ENCODE peak calls at places on chromosomes 16 and 17, in nine cellular contexts. One of them, this sample, is unnamed.

GRCh38 chr17:30961213-30962188 is 9.3 kb upstream of the RNF135 start:
- DNase-seq in COR-L47: no peak
- DNase-seq in mammary epithelial cell: no peak
- DNase-seq in CD8-positive, alpha-beta T cell: no peak
- DNase-seq in aorta: peak; percentile 12
- DNase-seq in lower leg skin: peak; percentile 62
- DNase-seq in GM04503: peak; percentile 17
- DNase-seq in kidney: no peak
- DNase-seq in amygdala: no peak
- DNase-seq in this sample: no peak

GRCh38 chr17:40857535-40857934 is 9.5 kb downstream of the KRT12 start:
- DNase-seq in lower leg skin: no peak
- DNase-seq in COR-L47: no peak
- DNase-seq in amygdala: no peak
- DNase-seq in CD8-positive, alpha-beta T cell: no peak
- DNase-seq in GM04503: peak; percentile 49
- DNase-seq in mammary epithelial cell: no peak
- DNase-seq in kidney: no peak
- DNase-seq in aorta: no peak
- DNase-seq in this sample: no peak

GRCh38 chr16:2178321-2179106 is 17.9 kb downstream of the CASKIN1 start:
- DNase-seq in aorta: no peak
- DNase-seq in GM04503: no peak
- DNase-seq in kidney: no peak
- DNase-seq in lower leg skin: no peak
- DNase-seq in COR-L47: no peak
- DNase-seq in amygdala: no peak
- DNase-seq in mammary epithelial cell: no peak
- DNase-seq in CD8-positive, alpha-beta T cell: no peak
- DNase-seq in this sample: no peak

GRCh38 chr17:17361543-17362511 is 58.7 kb downstream of the NT5M start:
- DNase-seq in COR-L47: no peak
- DNase-seq in mammary epithelial cell: no peak
- DNase-seq in CD8-positive, alpha-beta T cell: no peak
- DNase-seq in aorta: peak; percentile 57
- DNase-seq in GM04503: no peak
- DNase-seq in amygdala: no peak
- DNase-seq in lower leg skin: peak; percentile 89
- DNase-seq in kidney: peak; percentile 37
- DNase-seq in this sample: no peak

GRCh38 chr17:30290696-30291570 is 811 bp downstream of the BLMH start:
- DNase-seq in COR-L47: peak; percentile 26
- DNase-seq in GM04503: no peak
- DNase-seq in amygdala: no peak
- DNase-seq in lower leg skin: peak; percentile 85
- DNase-seq in kidney: no peak
- DNase-seq in aorta: peak; percentile 81
- DNase-seq in mammary epithelial cell: peak; percentile 85
- DNase-seq in CD8-positive, alpha-beta T cell: no peak
- DNase-seq in this sample: peak; percentile 60

GRCh38 chr16:70730944-70731343 is 45.1 kb upstream of the MTSS2 start:
- DNase-seq in kidney: no peak
- DNase-seq in lower leg skin: no peak
- DNase-seq in CD8-positive, alpha-beta T cell: no peak
- DNase-seq in GM04503: no peak
- DNase-seq in amygdala: peak; percentile 32
- DNase-seq in COR-L47: no peak
- DNase-seq in mammary epithelial cell: no peak
- DNase-seq in aorta: no peak
- DNase-seq in this sample: peak; percentile 8

GRCh38 chr16:84739349-84740124 is 39.7 kb downstream of the USP10 start:
- DNase-seq in amygdala: no peak
- DNase-seq in mammary epithelial cell: peak; percentile 78
- DNase-seq in CD8-positive, alpha-beta T cell: no peak
- DNase-seq in kidney: no peak
- DNase-seq in COR-L47: no peak
- DNase-seq in aorta: no peak
- DNase-seq in lower leg skin: no peak
- DNase-seq in GM04503: peak; percentile 69
- DNase-seq in this sample: no peak

GRCh38 chr16:75477680-75478473 is 13.4 kb upstream of the TMEM170A start:
- DNase-seq in mammary epithelial cell: peak; percentile 52
- DNase-seq in CD8-positive, alpha-beta T cell: no peak
- DNase-seq in kidney: no peak
- DNase-seq in amygdala: no peak
- DNase-seq in lower leg skin: no peak
- DNase-seq in COR-L47: peak; percentile 76
- DNase-seq in aorta: no peak
- DNase-seq in GM04503: no peak
- DNase-seq in this sample: peak; percentile 37

GRCh38 chr17:45311762-45312476 is 4.9 kb downstream of the MAP3K14 start:
- DNase-seq in mammary epithelial cell: peak; percentile 96
- DNase-seq in CD8-positive, alpha-beta T cell: peak; percentile 34
- DNase-seq in lower leg skin: no peak
- DNase-seq in GM04503: no peak
- DNase-seq in amygdala: no peak
- DNase-seq in kidney: peak; percentile 88
- DNase-seq in aorta: no peak
- DNase-seq in COR-L47: no peak
- DNase-seq in this sample: no peak

GRCh38 chr17:80308672-80309517 is 48.2 kb downstream of the RNF213 start:
- DNase-seq in lower leg skin: peak; percentile 57
- DNase-seq in kidney: no peak
- DNase-seq in COR-L47: no peak
- DNase-seq in CD8-positive, alpha-beta T cell: no peak
- DNase-seq in amygdala: no peak
- DNase-seq in GM04503: no peak
- DNase-seq in mammary epithelial cell: no peak
- DNase-seq in aorta: peak; percentile 44
- DNase-seq in this sample: no peak

GRCh38 chr16:87550510-87550961 is 51.8 kb upstream of the JPH3 start:
- DNase-seq in kidney: no peak
- DNase-seq in lower leg skin: peak; percentile 88
- DNase-seq in amygdala: no peak
- DNase-seq in GM04503: no peak
- DNase-seq in mammary epithelial cell: no peak
- DNase-seq in CD8-positive, alpha-beta T cell: peak; percentile 22
- DNase-seq in COR-L47: no peak
- DNase-seq in aorta: peak; percentile 88
- DNase-seq in this sample: no peak

GRCh38 chr16:28187595-28188004 is 24.2 kb downstream of the XPO6 start:
- DNase-seq in CD8-positive, alpha-beta T cell: no peak
- DNase-seq in lower leg skin: no peak
- DNase-seq in amygdala: no peak
- DNase-seq in GM04503: no peak
- DNase-seq in mammary epithelial cell: no peak
- DNase-seq in aorta: no peak
- DNase-seq in kidney: no peak
- DNase-seq in COR-L47: no peak
- DNase-seq in this sample: no peak

GRCh38 chr17:72122668-72123495 is 2.1 kb downstream of the SOX9 start:
- DNase-seq in mammary epithelial cell: peak; percentile 51
- DNase-seq in CD8-positive, alpha-beta T cell: no peak
- DNase-seq in aorta: peak; percentile 78
- DNase-seq in GM04503: no peak
- DNase-seq in COR-L47: no peak
- DNase-seq in amygdala: peak; percentile 35
- DNase-seq in lower leg skin: peak; percentile 87
- DNase-seq in kidney: no peak
- DNase-seq in this sample: no peak

GRCh38 chr17:39208893-39209292 is 8.8 kb downstream of the RPL19 start:
- DNase-seq in kidney: no peak
- DNase-seq in amygdala: no peak
- DNase-seq in CD8-positive, alpha-beta T cell: no peak
- DNase-seq in GM04503: no peak
- DNase-seq in COR-L47: peak; percentile 77
- DNase-seq in mammary epithelial cell: no peak
- DNase-seq in lower leg skin: peak; percentile 83
- DNase-seq in aorta: no peak
- DNase-seq in this sample: peak; percentile 92

GRCh38 chr17:8709006-8709405 is 35.6 kb downstream of the CCDC42 start:
- DNase-seq in GM04503: no peak
- DNase-seq in amygdala: no peak
- DNase-seq in CD8-positive, alpha-beta T cell: no peak
- DNase-seq in kidney: no peak
- DNase-seq in aorta: peak; percentile 22
- DNase-seq in mammary epithelial cell: no peak
- DNase-seq in COR-L47: no peak
- DNase-seq in lower leg skin: peak; percentile 21
- DNase-seq in this sample: no peak

GRCh38 chr17:69907081-69907847 is 167.8 kb upstream of the KCNJ16 start:
- DNase-seq in CD8-positive, alpha-beta T cell: no peak
- DNase-seq in kidney: no peak
- DNase-seq in COR-L47: no peak
- DNase-seq in lower leg skin: no peak
- DNase-seq in aorta: peak; percentile 67
- DNase-seq in amygdala: no peak
- DNase-seq in mammary epithelial cell: no peak
- DNase-seq in GM04503: no peak
- DNase-seq in this sample: no peak